ENCODE peak calls at places on chromosomes 16 and 17, in seven cellular contexts. L, X, S, Z, E, F and V are unnamed samples.

GRCh38 chr17:19650826-19651225 is 2.3 kb downstream of the ALDH3A2 start:
- DNase-seq in E (no peak), L (no peak), S (no peak), X (no peak), Z (peak; percentile 66), F (no peak), V (no peak)

GRCh38 chr17:31736855-31737625 is 122.0 kb downstream of the COPRS start:
- DNase-seq in Z (no peak), F (no peak), E (no peak), X (no peak), L (no peak), S (no peak), V (no peak)

GRCh38 chr16:88505405-88506082 is 52.5 kb downstream of the ZFPM1 start:
- DNase-seq in Z (peak; percentile 19), E (peak; percentile 75), F (peak; percentile 24), X (peak; percentile 60), L (peak; percentile 44), S (peak; percentile 88), V (no peak)

GRCh38 chr16:82955836-82956348 is 329.1 kb downstream of the CDH13 start:
- DNase-seq in E (no peak), X (no peak), F (no peak), Z (no peak), S (no peak), L (no peak), V (no peak)

GRCh38 chr16:4113358-4114256 is 2.6 kb downstream of the ADCY9 start:
- DNase-seq in Z (no peak), F (no peak), S (no peak), L (no peak), E (no peak), X (no peak), V (no peak)

GRCh38 chr17:57522436-57523005 is 222.6 kb downstream of the CCDC182 start:
- DNase-seq in E (no peak), F (no peak), S (no peak), Z (no peak), X (no peak), L (no peak), V (no peak)

GRCh38 chr16:49441366-49441780 is 67.8 kb downstream of the C16orf78 start:
- DNase-seq in X (no peak), F (peak; percentile 3), Z (no peak), L (peak; percentile 39), E (no peak), S (peak; percentile 47), V (no peak)

GRCh38 chr17:33871720-33872535 is 383.2 kb upstream of the CCL2 start:
- DNase-seq in X (no peak), E (peak; percentile 47), S (no peak), F (no peak), Z (peak; percentile 40), L (no peak), V (no peak)

GRCh38 chr17:6555331-6556120 is 829 bp downstream of the PITPNM3 start:
- DNase-seq in X (no peak), S (peak; percentile 55), F (no peak), E (no peak), Z (peak; percentile 76), L (no peak), V (no peak)

GRCh38 chr17:79648181-79648831 is 37.5 kb upstream of the RBFOX3 start:
- DNase-seq in F (no peak), E (no peak), X (no peak), Z (no peak), L (no peak), S (peak; percentile 15), V (no peak)

GRCh38 chr17:29154516-29155234 is 25.5 kb downstream of the MYO18A start:
- DNase-seq in S (peak; percentile 49), Z (no peak), L (no peak), F (no peak), X (no peak), E (no peak), V (no peak)

GRCh38 chr17:2124391-2124790 is 69.5 kb downstream of the HIC1 start:
- DNase-seq in Z (no peak), X (no peak), L (no peak), E (no peak), F (no peak), S (no peak), V (no peak)

GRCh38 chr17:1047177-1047885 is 50.4 kb downstream of the TIMM22 start:
- DNase-seq in S (no peak), X (no peak), L (peak; percentile 29), F (peak; percentile 20), Z (no peak), E (no peak), V (no peak)

GRCh38 chr17:76497979-76498885 is 3.0 kb downstream of the RHBDF2 start:
- DNase-seq in S (peak; percentile 81), Z (peak; percentile 93), F (peak; percentile 89), X (no peak), L (peak; percentile 81), E (peak; percentile 70), V (no peak)

GRCh38 chr17:73706858-73707257 is 62.6 kb upstream of the SDK2 start:
- DNase-seq in E (no peak), Z (no peak), X (no peak), S (no peak), L (no peak), F (no peak), V (peak; percentile 38)

GRCh38 chr17:80599546-80600305 is 55.1 kb downstream of the RPTOR start:
- DNase-seq in F (peak; percentile 7), E (peak; percentile 69), Z (no peak), L (no peak), X (no peak), S (no peak), V (no peak)

GRCh38 chr16:19760336-19761060 is 42.4 kb downstream of the IQCK start:
- DNase-seq in Z (no peak), S (no peak), E (no peak), F (no peak), L (no peak), X (no peak), V (no peak)

GRCh38 chr17:50057521-50057991 is 1.6 kb downstream of the ITGA3 start:
- DNase-seq in E (no peak), L (no peak), F (no peak), Z (no peak), X (no peak), S (peak; percentile 49), V (no peak)
- H3K4me3 ChIP-seq in E (peak overlapping the region; percentile 77), L (peak overlapping the region; percentile 76), F (peak overlapping the region; percentile 62), Z (peak overlapping the region; percentile 57), X (peak overlapping the region; percentile 82), S (peak overlapping the region; percentile 86), V (no peak overlapping the region)

GRCh38 chr16:80946481-80946880 is 60.2 kb downstream of the CMC2 start:
- DNase-seq in F (no peak), X (no peak), Z (no peak), E (no peak), L (no peak), S (no peak), V (peak; percentile 17)

GRCh38 chr16:80947708-80948615 is 58.7 kb downstream of the CMC2 start:
- DNase-seq in X (no peak), S (no peak), F (peak; percentile 76), Z (peak; percentile 16), E (no peak), L (no peak), V (no peak)

GRCh38 chr16:80947239-80947638 is 59.4 kb downstream of the CMC2 start:
- DNase-seq in L (no peak), F (peak; percentile 29), X (no peak), E (no peak), S (no peak), Z (no peak), V (no peak)

GRCh38 chr16:80954985-80955384 is 51.7 kb downstream of the CMC2 start:
- DNase-seq in Z (peak; percentile 67), E (no peak), F (no peak), X (no peak), L (no peak), S (no peak), V (no peak)

GRCh38 chr16:80948886-80949502 is 57.7 kb downstream of the CMC2 start:
- DNase-seq in S (no peak), L (peak; percentile 54), Z (no peak), E (peak; percentile 17), F (peak; percentile 77), X (peak; percentile 31), V (no peak)
- TF ChIP-seq CTCF in S (peak; percentile 20), L (peak; percentile 48), Z (peak; percentile 58), E (no peak), F (peak; percentile 71), X (peak; percentile 99), V (peak; percentile 45)

GRCh38 chr17:44005865-44006580 is 1.6 kb downstream of the NAGS start:
- DNase-seq in X (no peak), S (peak; percentile 59), L (peak; percentile 42), F (no peak), Z (peak; percentile 6), E (peak; percentile 32), V (no peak)

GRCh38 chr17:44005527-44005864 is 1.1 kb downstream of the NAGS start:
- DNase-seq in F (no peak), X (no peak), L (no peak), Z (no peak), E (no peak), S (no peak), V (no peak)

GRCh38 chr17:44006581-44007345 is 2.3 kb downstream of the NAGS start:
- DNase-seq in S (peak; percentile 100), X (peak; percentile 95), L (peak; percentile 97), F (peak; percentile 97), E (peak; percentile 97), Z (peak; percentile 97), V (peak; percentile 57)

GRCh38 chr17:44004077-44004760 is at the start of gene NAGS:
- DNase-seq in L (peak; percentile 24), E (no peak), X (no peak), F (no peak), Z (no peak), S (no peak), V (no peak)

GRCh38 chr17:44004761-44005526 is 522 bp downstream of the NAGS start:
- DNase-seq in E (no peak), L (no peak), F (no peak), X (no peak), Z (no peak), S (peak; percentile 36), V (no peak)
- H3K4me3 ChIP-seq in E (no peak overlapping the region), L (peak overlapping the region; percentile 69), F (peak overlapping the region; percentile 64), X (peak overlapping the region; percentile 92), Z (no peak overlapping the region), S (peak overlapping the region; percentile 55), V (no peak overlapping the region)

GRCh38 chr17:8791248-8791909 is 7.8 kb downstream of the MFSD6L start:
- DNase-seq in Z (no peak), F (no peak), X (no peak), E (no peak), L (no peak), S (no peak), V (no peak)
- TF ChIP-seq CTCF in Z (no peak), F (no peak), X (peak; percentile 41), E (no peak), L (no peak), S (no peak), V (no peak)

GRCh38 chr17:17033466-17033865 is 8.8 kb upstream of the MPRIP start:
- DNase-seq in L (no peak), E (no peak), S (no peak), F (no peak), X (no peak), Z (no peak), V (no peak)
- H3K4me3 ChIP-seq in L (no peak overlapping the region), E (no peak overlapping the region), S (no peak overlapping the region), F (no peak overlapping the region), X (no peak overlapping the region), Z (no peak overlapping the region), V (no peak overlapping the region)